ENCODE peak calls at places on chromosomes 1 and 21, in four cellular contexts. C is mesendoderm, I is IMR-90, X is H1. Y is an unnamed sample.
A peak's percentile ranks its signal among the peaks of the same experiment; 100 is the strongest.

GRCh38 chr1:180112091-180112490 is 42.6 kb upstream of the QSOX1 start:
- DNase-seq in C (no peak), I (no peak), X (no peak), Y (no peak)

GRCh38 chr1:173467426-173467825 is 9.7 kb upstream of the PRDX6 start:
- DNase-seq in C (no peak), I (peak; percentile 84), X (no peak), Y (no peak)

GRCh38 chr1:233723387-233723786 is 109.5 kb downstream of the KCNK1 start:
- DNase-seq in C (no peak), I (no peak), X (no peak), Y (no peak)

GRCh38 chr1:232890340-232890953 is 60.0 kb upstream of the NTPCR start:
- DNase-seq in C (no peak), I (no peak), X (no peak), Y (no peak)

GRCh38 chr1:7427901-7428300 is 343.2 kb upstream of the VAMP3 start:
- DNase-seq in C (no peak), I (no peak), X (no peak), Y (no peak)

GRCh38 chr1:155127672-155128468 is at the start of gene EFNA1:
- DNase-seq in C (peak; percentile 54), I (no peak), X (peak; percentile 69), Y (peak; percentile 56)

GRCh38 chr1:162485236-162485635 is 12.4 kb upstream of the UHMK1 start:
- DNase-seq in C (no peak), I (peak; percentile 18), X (no peak), Y (no peak)

GRCh38 chr1:66262233-66262632 is 271.7 kb upstream of the SGIP1 start:
- DNase-seq in C (peak; percentile 33), I (peak; percentile 67), X (no peak), Y (no peak)

GRCh38 chr1:24547195-24547594 is 8.7 kb upstream of the NCMAP start:
- DNase-seq in C (no peak), I (no peak), X (no peak), Y (no peak)

GRCh38 chr1:64246294-64246917 is 43.0 kb downstream of the UBE2U start:
- DNase-seq in C (peak; percentile 25), I (peak; percentile 59), X (no peak), Y (no peak)

GRCh38 chr1:156086256-156086662 is 4.0 kb upstream of the MEX3A start:
- DNase-seq in C (no peak), I (peak; percentile 50), X (no peak), Y (no peak)

GRCh38 chr1:201731142-201731541 is 97.8 kb upstream of the IPO9 start:
- DNase-seq in C (no peak), I (no peak), X (no peak), Y (no peak)

GRCh38 chr1:40315239-40315794 is 1.8 kb downstream of the COL9A2 start:
- DNase-seq in C (peak; percentile 95), I (peak; percentile 83), X (peak; percentile 93), Y (peak; percentile 93)

GRCh38 chr1:241713316-241713715 is 61.2 kb downstream of the WDR64 start:
- DNase-seq in C (no peak), I (no peak), X (no peak), Y (no peak)

GRCh38 chr1:16298653-16299052 is 53.6 kb downstream of the FBXO42 start:
- DNase-seq in C (no peak), I (no peak), X (no peak), Y (no peak)
- H3K56ac ChIP-seq in C (no peak overlapping the region), I (no peak overlapping the region), X (no peak overlapping the region), Y (no peak overlapping the region)

GRCh38 chr1:160091666-160092223 is 6.7 kb downstream of the IGSF8 start:
- DNase-seq in C (no peak), I (no peak), X (no peak), Y (no peak)
- H3K56ac ChIP-seq in C (no peak overlapping the region), I (no peak overlapping the region), X (no peak overlapping the region), Y (no peak overlapping the region)

GRCh38 chr1:15343729-15344128 is 66.0 kb upstream of the EFHD2 start:
- DNase-seq in C (no peak), I (peak; percentile 22), X (no peak), Y (no peak)

GRCh38 chr1:15343099-15343498 is 66.6 kb upstream of the EFHD2 start:
- DNase-seq in C (no peak), I (no peak), X (no peak), Y (no peak)

GRCh38 chr1:15345711-15346355 is 63.9 kb upstream of the EFHD2 start:
- DNase-seq in C (no peak), I (no peak), X (no peak), Y (no peak)

GRCh38 chr1:15344800-15345710 is 64.6 kb upstream of the EFHD2 start:
- DNase-seq in C (no peak), I (no peak), X (no peak), Y (no peak)

GRCh38 chr1:15344380-15344779 is 65.3 kb upstream of the EFHD2 start:
- DNase-seq in C (no peak), I (no peak), X (no peak), Y (no peak)
- H3K56ac ChIP-seq in C (no peak overlapping the region), I (no peak overlapping the region), X (no peak overlapping the region), Y (no peak overlapping the region)

DNA sequence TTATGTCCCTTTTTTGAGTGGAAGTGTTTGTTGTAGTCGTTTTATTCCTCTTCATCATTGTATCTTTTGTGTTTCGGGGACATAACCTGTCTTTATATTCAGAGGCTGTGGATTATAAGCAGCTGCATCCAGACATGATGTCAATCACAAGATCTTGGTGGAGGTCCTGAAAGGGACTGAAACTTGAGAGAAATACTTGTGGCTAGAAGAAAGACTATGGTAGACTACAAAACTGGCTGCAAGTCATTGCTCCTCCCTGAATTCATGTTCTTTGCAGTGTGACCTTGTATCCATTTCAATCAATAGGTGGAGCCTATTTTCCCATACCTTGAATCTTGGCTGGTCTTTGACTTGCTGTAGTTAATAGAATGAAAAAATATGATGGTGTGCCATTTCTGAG is 442.4 kb upstream of the PLXNA2 start:
- DNase-seq in C (no peak), I (no peak), X (no peak), Y (no peak)
- H3K56ac ChIP-seq in C (no peak overlapping the region), I (no peak overlapping the region), X (no peak overlapping the region), Y (no peak overlapping the region)

GRCh38 chr1:213570487-213570886 is 417.3 kb upstream of the PROX1 start:
- DNase-seq in C (no peak), I (no peak), X (no peak), Y (no peak)
- H3K56ac ChIP-seq in C (no peak overlapping the region), I (no peak overlapping the region), X (no peak overlapping the region), Y (no peak overlapping the region)

GRCh38 chr1:208641881-208642280 is 397.7 kb upstream of the PLXNA2 start:
- DNase-seq in C (no peak), I (no peak), X (no peak), Y (no peak)

GRCh38 chr1:208646431-208646830 is 402.2 kb upstream of the PLXNA2 start:
- DNase-seq in C (no peak), I (no peak), X (no peak), Y (no peak)
- H3K56ac ChIP-seq in C (no peak overlapping the region), I (no peak overlapping the region), X (no peak overlapping the region), Y (no peak overlapping the region)

DNA sequence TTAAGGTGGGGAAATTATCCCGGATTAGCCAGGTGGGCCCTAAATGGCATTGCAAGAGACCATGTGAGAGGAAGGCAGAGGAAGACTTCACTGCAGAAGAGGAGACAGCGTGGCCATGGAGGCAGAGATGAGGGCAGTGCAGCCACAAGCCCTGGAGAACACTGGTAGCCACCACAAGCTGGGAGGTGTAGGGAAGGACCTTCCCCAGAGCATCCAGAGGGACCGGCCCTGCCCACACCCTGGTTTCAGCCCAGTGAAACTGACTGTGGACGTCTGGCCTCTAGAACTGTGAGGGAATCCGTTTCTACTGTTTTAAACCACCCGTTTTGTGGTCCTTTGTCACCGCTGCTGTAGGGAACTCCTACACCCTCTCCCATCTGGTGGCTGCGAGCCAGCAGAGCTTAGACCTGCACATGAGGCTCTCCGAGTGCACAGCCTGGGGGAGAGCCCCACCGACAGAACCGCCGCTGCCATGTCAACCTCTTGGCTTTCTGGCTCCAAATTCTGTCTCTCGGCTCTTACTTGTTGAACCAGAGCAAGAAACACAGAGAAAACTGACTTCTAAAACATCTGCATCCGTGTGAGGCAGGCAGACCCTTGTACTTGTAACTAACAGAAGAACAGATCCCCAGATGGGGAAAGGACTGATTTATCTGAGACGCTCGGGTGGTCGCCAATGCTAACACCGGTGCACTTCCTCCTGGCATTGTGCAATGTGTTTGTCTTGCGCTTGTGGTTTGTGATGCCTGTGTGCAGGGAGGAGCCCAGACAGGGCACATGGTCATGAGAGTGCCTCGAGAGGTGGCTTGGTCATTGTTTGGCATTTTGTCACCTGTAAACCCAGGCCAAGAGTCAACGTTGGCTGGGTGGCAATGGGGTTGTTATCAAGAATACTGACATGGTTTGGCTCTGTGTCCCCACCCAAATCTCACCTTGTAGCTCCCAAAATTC is 90.9 kb upstream of the TMPRSS2 start:
- DNase-seq in C (no peak), I (no peak), X (no peak), Y (no peak)
- H3K56ac ChIP-seq in C (no peak overlapping the region), I (no peak overlapping the region), X (no peak overlapping the region), Y (no peak overlapping the region)

GRCh38 chr1:20008391-20008841 is 29.0 kb upstream of the PLA2G2A start:
- DNase-seq in C (no peak), I (no peak), X (no peak), Y (no peak)
- H3K56ac ChIP-seq in C (no peak overlapping the region), I (no peak overlapping the region), X (no peak overlapping the region), Y (no peak overlapping the region)

GRCh38 chr21:31558839-31559367 is 100.6 kb upstream of the SOD1 start:
- DNase-seq in C (peak; percentile 99), I (peak; percentile 76), X (peak; percentile 94), Y (peak; percentile 97)
- H3K56ac ChIP-seq in C (peak overlapping the region; percentile 94), I (no peak overlapping the region), X (no peak overlapping the region), Y (no peak overlapping the region)

GRCh38 chr21:17668479-17668878 is 55.8 kb upstream of the BTG3 start:
- DNase-seq in C (no peak), I (no peak), X (no peak), Y (no peak)

GRCh38 chr21:17667256-17667655 is 54.6 kb upstream of the BTG3 start:
- DNase-seq in C (no peak), I (no peak), X (no peak), Y (peak; percentile 76)

GRCh38 chr21:17673261-17674020 is 60.7 kb upstream of the BTG3 start:
- DNase-seq in C (peak; percentile 66), I (no peak), X (no peak), Y (no peak)

GRCh38 chr21:17674106-17674505 is 61.4 kb upstream of the BTG3 start:
- DNase-seq in C (no peak), I (no peak), X (no peak), Y (no peak)

DNA sequence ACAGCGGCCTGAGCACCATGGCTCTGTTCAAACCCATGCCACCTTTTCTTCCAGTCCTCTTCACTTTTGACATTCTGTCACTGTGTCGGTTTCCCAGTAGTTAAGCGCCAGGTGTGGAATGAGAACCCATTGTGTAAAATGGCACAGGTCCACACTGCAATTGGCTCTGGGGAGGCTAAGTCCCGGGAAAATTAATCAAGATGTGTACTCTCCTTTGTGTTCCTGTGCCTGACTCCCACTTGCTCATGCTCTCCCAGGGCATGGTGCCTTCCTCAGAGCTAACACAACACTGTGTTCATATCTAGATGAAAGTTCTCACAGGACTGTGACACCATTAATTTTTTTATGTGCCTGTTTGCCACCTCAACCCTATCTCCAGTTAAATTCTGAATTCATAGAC is 59.0 kb upstream of the BTG3 start:
- DNase-seq in C (no peak), I (no peak), X (no peak), Y (no peak)
- H3K56ac ChIP-seq in C (no peak overlapping the region), I (no peak overlapping the region), X (no peak overlapping the region), Y (no peak overlapping the region)